ENCODE peak calls at places on chromosome 20, in five cellular contexts. O is left ventricle myocardium inferior, T is heart left ventricle, P is A549, U is upper lobe of left lung. D is an unnamed sample. For H3K9me3, the result is how much of the 10 kb centered on the place peaks cover.

GRCh38 chr20:8155848-8156602 is 24.0 kb downstream of the PLCB1 start:
- DNase-seq in U (no peak), O (no peak), T (no peak), P (no peak), D (no peak)

GRCh38 chr20:42706762-42707161 is 482.9 kb downstream of the PTPRT start:
- DNase-seq in P (no peak), O (no peak), U (no peak), T (no peak), D (no peak)

GRCh38 chr20:52056203-52057062 is 135.1 kb downstream of the ZFP64 start:
- DNase-seq in O (no peak), T (no peak), P (peak), U (no peak), D (no peak)

GRCh38 chr20:5448449-5449118 is 131.8 kb upstream of the PROKR2 start:
- DNase-seq in P (peak), U (no peak), O (no peak), T (no peak), D (peak)

GRCh38 chr20:47544852-47545251 is 43.2 kb downstream of the NCOA3 start:
- DNase-seq in O (no peak), U (no peak), T (no peak), P (no peak), D (no peak)

GRCh38 chr20:3485913-3486312 is 15.1 kb downstream of the ATRN start:
- DNase-seq in T (no peak), O (no peak), P (no peak), U (no peak), D (no peak)

GRCh38 chr20:41408131-41408789 is 41.6 kb upstream of the EMILIN3 start:
- DNase-seq in T (no peak), U (no peak), O (no peak), P (no peak), D (no peak)

GRCh38 chr20:17669306-17669931 is 12.6 kb downstream of the RRBP1 start:
- DNase-seq in U (no peak), T (no peak), O (no peak), P (no peak), D (no peak)

GRCh38 chr20:35359335-35359997 is 52.3 kb downstream of the UQCC1 start:
- DNase-seq in O (no peak), U (no peak), T (no peak), P (no peak), D (no peak)

GRCh38 chr20:47479506-47479905 is 22.2 kb upstream of the NCOA3 start:
- DNase-seq in T (no peak), P (no peak), U (no peak), O (no peak), D (no peak)

GRCh38 chr20:52192296-52193007 is 873 bp upstream of the ZFP64 start:
- DNase-seq in P (peak), O (peak), T (no peak), U (no peak), D (no peak)

GRCh38 chr20:35307666-35308653 is 15.7 kb upstream of the FAM83C start:
- DNase-seq in P (no peak), T (peak), U (peak), O (peak), D (no peak)

GRCh38 chr20:45589725-45590124 is 10.6 kb upstream of the WFDC8 start:
- DNase-seq in O (no peak), P (no peak), U (no peak), T (no peak), D (no peak)

GRCh38 chr20:12241065-12241464 is 323.4 kb downstream of the BTBD3 start:
- DNase-seq in O (no peak), P (no peak), T (no peak), U (no peak), D (no peak)

GRCh38 chr20:34045294-34045693 is 51.6 kb downstream of the RALY start:
- DNase-seq in T (no peak), U (no peak), O (peak), P (no peak), D (no peak)

GRCh38 chr20:12276011-12276673 is 358.4 kb downstream of the BTBD3 start:
- DNase-seq in P (no peak), O (no peak), T (no peak), U (no peak), D (no peak)

GRCh38 chr20:45336530-45337366 is 11.5 kb downstream of the SDC4 start:
- DNase-seq in O (no peak), T (no peak), U (no peak), P (peak), D (no peak)

GRCh38 chr20:15834857-15835256 is 738.4 kb downstream of the KIF16B start:
- DNase-seq in T (no peak), U (no peak), P (no peak), O (no peak), D (no peak)

GRCh38 chr20:1299522-1299921 is 29.4 kb downstream of the SDCBP2 start:
- DNase-seq in O (no peak), U (no peak), P (peak), T (no peak), D (peak)

GRCh38 chr20:37228111-37228510 is 33.5 kb downstream of the GHRH start:
- DNase-seq in P (no peak), O (no peak), T (no peak), U (no peak), D (no peak)

GRCh38 chr20:11166716-11167115 is 492.9 kb upstream of the JAG1 start:
- DNase-seq in O (no peak), T (no peak), P (no peak), U (no peak), D (no peak)

GRCh38 chr20:10541668-10542411 is 106.7 kb downstream of the SLX4IP start:
- DNase-seq in O (no peak), U (no peak), P (no peak), T (no peak), D (no peak)

GRCh38 chr20:8951136-8951535 is 117.8 kb upstream of the PLCB4 start:
- DNase-seq in T (no peak), P (no peak), O (no peak), U (no peak), D (no peak)

GRCh38 chr20:18856873-18857272 is 43.3 kb downstream of the SCP2D1 start:
- DNase-seq in O (no peak), T (no peak), P (no peak), U (no peak), D (no peak)

GRCh38 chr20:63453029-63453523 is 19.4 kb downstream of the KCNQ2 start:
- DNase-seq in U (peak), O (no peak), T (no peak), P (peak), D (no peak)

GRCh38 chr20:38216736-38217595 is 43.6 kb downstream of the KIAA1755 start:
- DNase-seq in O (no peak), T (no peak), P (no peak), U (peak), D (no peak)

GRCh38 chr20:9626357-9626756 is 112.0 kb downstream of the LAMP5 start:
- DNase-seq in U (no peak), P (no peak), O (no peak), T (no peak), D (no peak)

GRCh38 chr20:50509923-50510705 is at the start of gene PTPN1:
- DNase-seq in P (peak), O (peak), U (peak), T (peak), D (peak)

GRCh38 chr20:50506270-50506579 is 4.0 kb upstream of the PTPN1 start:
- DNase-seq in P (no peak), O (no peak), U (no peak), T (no peak), D (no peak)

GRCh38 chr20:50508171-50508761 is 1.9 kb upstream of the PTPN1 start:
- DNase-seq in O (no peak), U (no peak), T (no peak), P (no peak), D (no peak)

GRCh38 chr20:50501970-50502745 is 8.0 kb upstream of the PTPN1 start:
- DNase-seq in O (no peak), P (no peak), U (no peak), T (no peak), D (no peak)

DNA sequence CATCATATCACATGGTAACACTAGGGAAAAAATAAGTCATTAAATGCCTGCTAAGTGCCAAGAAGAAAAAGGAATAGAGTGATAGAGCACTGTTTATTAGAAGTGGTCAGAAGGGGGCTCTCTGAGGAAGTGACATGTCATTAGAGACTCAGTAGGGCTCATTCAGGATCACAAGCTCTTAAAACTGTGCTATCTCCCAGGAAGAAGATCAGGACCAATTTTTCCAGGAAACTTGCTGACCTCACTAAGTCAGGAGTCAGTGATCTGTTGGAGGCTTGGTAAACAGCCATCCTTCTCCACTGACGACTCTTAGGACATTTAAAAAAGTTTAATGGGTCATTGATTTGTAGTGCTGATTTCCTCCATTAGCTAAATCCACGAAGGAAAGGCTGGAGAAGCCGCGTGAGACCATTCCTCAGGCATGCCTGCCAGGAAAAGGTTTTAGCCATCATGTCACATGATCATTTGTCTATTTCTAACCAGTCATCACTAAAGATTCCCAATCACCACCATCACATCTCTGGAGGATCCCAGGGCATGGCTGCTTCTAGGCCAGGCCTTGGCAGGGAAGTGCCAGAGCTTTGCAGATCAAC is 5.9 kb upstream of the PTPN1 start:
- DNase-seq in P (no peak), T (no peak), U (no peak), O (no peak), D (no peak)
- TF ChIP-seq CTCF in P (peak), T (peak), U (no peak), O (peak), D (no peak)

GRCh38 chr20:29119141-29119540 is 2138.3 kb upstream of the DEFB115 start:
- DNase-seq in O (no peak), T (no peak), P (no peak), U (no peak), D (no peak)
- H3K9me3 ChIP-seq in O (under half), T (under half), P (under half), U (under half), D (under half)

GRCh38 chr20:32473231-32474008 is 111.7 kb downstream of the NOL4L start:
- DNase-seq in T (peak), P (no peak), O (no peak), U (peak), D (no peak)

GRCh38 chr20:32474717-32474966 is 110.5 kb downstream of the NOL4L start:
- DNase-seq in T (no peak), P (no peak), O (no peak), U (no peak), D (no peak)

GRCh38 chr20:32470940-32471339 is 112.8 kb downstream of the ASXL1 start:
- DNase-seq in P (no peak), T (no peak), O (no peak), U (no peak), D (no peak)

GRCh38 chr20:32474009-32474716 is 111.0 kb downstream of the NOL4L start:
- DNase-seq in U (peak), T (peak), P (no peak), O (no peak), D (no peak)

GRCh38 chr20:32472581-32473207 is 112.4 kb downstream of the NOL4L start:
- DNase-seq in U (peak), T (peak), O (no peak), P (no peak), D (no peak)
- H3K27ac ChIP-seq in U (peak), T (peak), O (peak), P (no peak), D (peak)

GRCh38 chr20:44326391-44327159 is 10.3 kb upstream of the R3HDML start:
- DNase-seq in O (no peak), T (no peak), P (no peak), U (peak), D (no peak)
- TF ChIP-seq CTCF in O (no peak), T (no peak), P (no peak), U (no peak), D (no peak)

GRCh38 chr20:24096256-24096655 is 107.7 kb upstream of the GGTLC1 start:
- DNase-seq in O (no peak), P (no peak), U (no peak), T (no peak), D (no peak)
- H3K9me3 ChIP-seq in O (under half), P (under half), U (under half), T (under half), D (under half)

GRCh38 chr20:21100590-21101452 is 5.3 kb downstream of the LINC00237 start:
- DNase-seq in U (peak), P (no peak), O (no peak), T (no peak), D (no peak)
- H3K27ac ChIP-seq in U (no peak), P (no peak), O (no peak), T (no peak), D (no peak)

DNA sequence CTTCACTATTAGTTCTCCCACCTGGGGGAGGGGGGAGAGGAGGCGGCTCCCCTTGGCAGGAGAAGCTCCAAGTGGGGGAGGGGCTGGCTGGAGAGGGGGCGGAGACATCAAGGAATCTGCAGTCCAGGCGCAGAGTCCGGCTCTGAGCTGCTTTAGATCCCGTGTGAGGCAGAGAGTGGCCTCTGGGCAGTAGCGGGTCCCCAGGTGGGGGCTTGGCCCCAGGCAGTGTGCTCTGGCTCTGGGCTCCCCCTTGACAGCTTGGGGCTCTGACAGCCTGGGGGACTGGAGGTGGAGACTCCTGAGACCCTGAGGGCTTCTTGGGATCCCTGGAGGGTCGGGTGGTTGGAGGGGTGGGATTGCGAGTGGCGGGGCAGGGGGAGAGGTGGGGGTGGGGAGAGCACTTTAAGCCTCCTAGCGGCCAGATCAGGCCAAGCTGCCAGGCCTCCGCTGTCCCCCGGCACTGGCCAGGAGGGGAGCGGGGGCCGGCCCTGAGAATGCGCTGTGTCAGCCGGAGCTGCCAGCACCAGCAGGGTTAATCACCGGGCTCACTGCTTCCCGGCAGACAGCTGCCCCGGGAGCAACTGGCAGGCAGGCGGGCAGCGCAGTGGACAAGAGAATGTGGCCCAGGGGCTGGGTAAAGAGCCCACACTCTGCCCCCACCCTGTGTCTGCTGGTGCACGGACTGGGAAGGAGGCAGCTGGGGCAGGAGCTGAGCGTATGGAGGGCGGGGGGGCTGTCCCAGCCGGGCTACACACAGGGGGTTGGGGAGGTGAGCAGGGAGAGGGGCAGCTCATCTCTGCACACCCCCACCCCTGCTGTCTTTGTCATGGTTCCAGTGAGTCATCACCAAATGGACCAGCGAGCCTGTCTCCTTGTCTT is 1.8 kb upstream of the LAMA5 start:
- DNase-seq in U (peak), T (peak), P (no peak), O (no peak), D (no peak)
- TF ChIP-seq CTCF in U (peak), T (no peak), P (peak), O (peak), D (no peak)

GRCh38 chr20:49282584-49283171 is 4.8 kb upstream of the ZNFX1 start:
- DNase-seq in U (no peak), O (no peak), P (no peak), T (no peak), D (no peak)
- H3K9me3 ChIP-seq in U (half or more), O (half or more), P (under half), T (half or more), D (half or more)

D was measured in CD4-positive, alpha-beta T cell.